ENCODE peak calls at places on chromosome 12, in nine cellular contexts. L is right lobe of liver, C is upper lobe of left lung, V is spleen, F is endothelial cell of umbilical vein, S is stomach, I is adrenal gland, Q is breast epithelium, N is IMR-90. Y is an unnamed sample.

GRCh38 chr12:26279908-26280307 is 84.5 kb downstream of the SSPN start:
- DNase-seq in L (no peak), C (no peak), V (no peak), F (no peak), S (no peak), I (no peak), Q (no peak), N (no peak), Y (no peak)

GRCh38 chr12:76113800-76114757 is 29.6 kb upstream of the NAP1L1 start:
- DNase-seq in L (no peak), C (no peak), V (no peak), F (no peak), S (no peak), I (no peak), Q (no peak), N (peak; percentile 18), Y (no peak)

GRCh38 chr12:89470741-89471504 is 53.7 kb downstream of the GALNT4 start:
- DNase-seq in L (no peak), C (no peak), V (no peak), F (peak; percentile 73), S (no peak), I (no peak), Q (no peak), N (peak; percentile 68), Y (no peak)

GRCh38 chr12:76936562-76937185 is 57.9 kb upstream of the CSRP2 start:
- DNase-seq in L (no peak), C (no peak), V (no peak), F (no peak), S (no peak), I (no peak), Q (no peak), N (no peak), Y (no peak)

GRCh38 chr12:2289525-2289924 is 236.7 kb downstream of the CACNA1C start:
- DNase-seq in L (no peak), C (no peak), V (no peak), F (no peak), S (no peak), I (peak; percentile 46), Q (no peak), N (no peak), Y (no peak)

GRCh38 chr12:45613306-45613705 is 116.2 kb upstream of the ARID2 start:
- DNase-seq in L (no peak), C (no peak), V (no peak), F (no peak), S (no peak), I (no peak), Q (no peak), N (peak; percentile 84), Y (no peak)

GRCh38 chr12:63862187-63863107 is 17.9 kb downstream of the SRGAP1 start:
- DNase-seq in L (peak; percentile 74), C (no peak), V (no peak), F (peak; percentile 19), S (peak; percentile 62), I (peak; percentile 63), Q (peak; percentile 38), N (no peak), Y (no peak)

GRCh38 chr12:46664771-46665287 is 161.0 kb downstream of the SLC38A4 start:
- DNase-seq in L (no peak), C (no peak), V (no peak), F (peak; percentile 91), S (no peak), I (no peak), Q (no peak), N (peak; percentile 96), Y (no peak)

GRCh38 chr12:130783110-130783715 is 55.8 kb downstream of the STX2 start:
- DNase-seq in L (no peak), C (no peak), V (no peak), F (no peak), S (no peak), I (no peak), Q (no peak), N (no peak), Y (no peak)

GRCh38 chr12:130791699-130792098 is 47.4 kb downstream of the STX2 start:
- DNase-seq in L (no peak), C (no peak), V (no peak), F (no peak), S (no peak), I (no peak), Q (no peak), N (no peak), Y (no peak)

GRCh38 chr12:130787041-130787440 is 52.0 kb downstream of the STX2 start:
- DNase-seq in L (no peak), C (peak; percentile 48), V (no peak), F (no peak), S (no peak), I (no peak), Q (no peak), N (no peak), Y (no peak)

GRCh38 chr12:130788515-130788914 is 50.5 kb downstream of the STX2 start:
- DNase-seq in L (no peak), C (peak; percentile 70), V (no peak), F (no peak), S (no peak), I (peak; percentile 36), Q (no peak), N (no peak), Y (no peak)

DNA sequence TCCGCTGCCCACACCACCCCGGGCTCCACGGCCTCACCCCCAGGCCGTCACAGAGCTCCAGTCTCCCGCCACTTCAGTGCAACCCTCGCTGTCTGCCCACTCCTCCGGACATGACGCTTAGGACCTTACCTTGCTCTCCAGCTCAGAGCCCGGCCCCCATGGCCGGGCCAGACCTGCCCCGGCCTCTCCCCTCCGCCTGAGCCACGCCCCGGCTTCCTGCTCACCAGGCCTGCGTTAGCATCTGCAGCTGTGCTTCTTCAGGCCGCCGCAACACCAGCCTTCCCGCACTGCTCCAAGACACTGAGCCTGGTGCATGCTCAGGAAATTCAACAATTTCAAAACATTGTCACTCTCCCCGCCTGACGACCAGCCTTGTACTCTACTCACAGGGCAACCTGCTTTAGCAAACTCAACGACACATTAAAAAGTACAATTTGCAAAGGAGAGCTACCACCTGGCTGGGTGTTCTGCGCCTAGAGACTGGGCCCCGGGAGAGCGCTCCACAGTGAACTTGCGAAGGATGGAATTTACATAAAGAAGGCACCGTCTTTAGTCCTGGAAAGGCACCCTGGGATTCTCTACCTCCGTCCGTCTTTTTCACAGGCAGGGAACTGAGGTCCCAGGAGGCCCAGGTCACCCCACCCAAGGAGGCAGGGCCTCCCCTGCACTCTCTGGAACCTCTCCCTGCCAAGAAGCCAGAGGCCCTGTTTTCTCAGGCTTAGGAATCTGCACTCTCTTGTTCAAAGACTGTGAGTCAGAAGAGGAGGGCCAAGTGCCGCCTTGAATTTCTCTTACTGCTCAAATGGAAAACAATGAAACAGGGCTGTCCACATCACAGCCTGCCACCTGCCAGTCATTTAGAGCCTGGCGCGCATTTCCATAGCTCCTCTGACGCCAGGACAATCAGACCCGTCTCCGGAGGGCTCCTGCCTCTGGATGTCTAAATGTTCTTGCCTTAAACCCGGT is 51.3 kb downstream of the STX2 start:
- DNase-seq in L (no peak), C (peak; percentile 75), V (no peak), F (no peak), S (no peak), I (no peak), Q (no peak), N (peak; percentile 35), Y (no peak)
- H3K4me3 ChIP-seq in L (no peak overlapping the region), C (no peak overlapping the region), V (no peak overlapping the region), F (no peak overlapping the region), S (no peak overlapping the region), I (no peak overlapping the region), Q (no peak overlapping the region), N (no peak overlapping the region), Y (no peak overlapping the region)

DNA sequence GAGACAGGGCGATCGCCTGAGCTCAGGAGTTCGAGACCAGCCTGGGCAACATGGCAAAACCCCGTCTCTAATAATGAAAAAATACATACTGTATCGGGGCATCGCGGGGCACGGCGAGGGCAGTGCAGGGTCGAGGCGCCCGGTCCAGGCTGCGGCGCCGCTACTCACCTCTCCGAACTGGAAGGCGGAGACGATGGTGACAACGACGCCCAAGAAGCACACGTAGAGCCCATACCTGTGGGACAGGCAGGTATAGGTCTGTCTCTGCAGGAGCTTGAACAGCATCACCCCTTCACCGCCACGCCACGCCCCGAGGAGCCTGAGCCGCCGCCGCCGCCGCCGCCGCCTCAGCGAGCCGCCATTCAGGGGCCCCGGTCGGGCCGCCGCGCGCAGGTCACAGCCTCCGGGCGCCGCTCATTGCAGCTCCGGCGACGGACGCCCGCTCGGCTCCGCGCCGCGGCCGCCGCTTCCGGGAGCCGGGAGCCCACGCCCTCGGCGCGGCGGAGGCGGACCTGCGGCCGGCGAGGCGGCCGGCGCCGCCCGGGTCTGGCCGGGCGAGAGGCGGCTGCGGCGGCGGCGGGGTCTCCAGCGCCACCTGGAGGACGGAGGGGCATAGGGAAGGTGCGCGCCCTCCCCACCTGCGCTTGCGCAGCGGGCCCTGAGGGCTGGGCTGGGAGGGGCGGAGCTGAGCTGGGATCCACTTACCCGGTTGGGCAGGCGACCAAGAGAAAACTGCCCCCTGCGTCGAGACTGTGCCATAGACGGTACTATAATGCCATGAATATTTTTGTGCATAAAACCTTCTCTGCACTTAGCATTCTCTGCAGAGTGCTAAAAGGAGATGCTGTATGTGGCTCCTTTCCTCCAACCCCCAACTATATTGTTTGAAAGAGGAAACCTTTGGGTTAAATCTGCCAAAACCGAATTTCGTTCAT is at the start of gene GNPTAB:
- DNase-seq in L (peak; percentile 95), C (peak; percentile 98), V (peak; percentile 99), F (peak; percentile 94), S (peak; percentile 95), I (peak; percentile 97), Q (peak; percentile 80), N (peak; percentile 88), Y (peak; percentile 95)
- TF ChIP-seq POLR2A in L (peak; percentile 69), C (no peak), V (no peak), F (peak; percentile 26), S (no peak), I (peak; percentile 62), Q (no peak), N (peak; percentile 41), Y (no peak)

GRCh38 chr12:21456291-21456780 is 18.9 kb downstream of the PYROXD1 start:
- DNase-seq in L (no peak), C (no peak), V (no peak), F (no peak), S (no peak), I (no peak), Q (no peak), N (no peak), Y (no peak)

GRCh38 chr12:21451529-21451928 is 14.1 kb downstream of the PYROXD1 start:
- DNase-seq in L (no peak), C (no peak), V (no peak), F (peak; percentile 8), S (no peak), I (no peak), Q (no peak), N (peak; percentile 56), Y (no peak)

DNA sequence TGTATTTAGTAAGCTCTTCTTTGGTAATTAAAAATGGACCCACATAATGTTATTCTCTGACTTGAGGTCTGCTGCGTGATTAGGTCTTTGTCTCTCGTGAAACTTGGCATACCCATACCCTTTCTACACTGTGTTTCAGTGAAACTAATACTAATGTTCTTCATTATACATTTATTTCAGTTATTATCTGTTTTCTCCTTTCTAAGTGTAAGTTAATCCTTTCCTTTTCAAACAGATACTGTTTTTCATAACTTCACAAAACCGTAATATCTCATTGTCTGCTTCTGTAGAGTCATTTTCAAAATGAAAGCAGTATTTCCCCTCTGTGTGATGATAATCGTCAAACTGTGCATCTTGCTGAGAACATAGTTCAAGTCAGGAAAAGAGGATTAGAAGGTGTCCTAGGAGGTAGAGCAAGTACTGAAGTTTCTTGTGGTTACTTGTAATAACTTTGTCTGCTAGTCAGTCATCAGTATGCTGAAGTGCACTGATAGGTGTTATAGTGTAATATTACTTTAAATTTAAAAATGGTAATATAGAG is 15.9 kb downstream of the PYROXD1 start:
- DNase-seq in L (no peak), C (no peak), V (no peak), F (no peak), S (no peak), I (no peak), Q (no peak), N (no peak), Y (no peak)
- H3K4me3 ChIP-seq in L (no peak overlapping the region), C (no peak overlapping the region), V (no peak overlapping the region), F (no peak overlapping the region), S (no peak overlapping the region), I (no peak overlapping the region), Q (no peak overlapping the region), N (no peak overlapping the region), Y (no peak overlapping the region)

DNA sequence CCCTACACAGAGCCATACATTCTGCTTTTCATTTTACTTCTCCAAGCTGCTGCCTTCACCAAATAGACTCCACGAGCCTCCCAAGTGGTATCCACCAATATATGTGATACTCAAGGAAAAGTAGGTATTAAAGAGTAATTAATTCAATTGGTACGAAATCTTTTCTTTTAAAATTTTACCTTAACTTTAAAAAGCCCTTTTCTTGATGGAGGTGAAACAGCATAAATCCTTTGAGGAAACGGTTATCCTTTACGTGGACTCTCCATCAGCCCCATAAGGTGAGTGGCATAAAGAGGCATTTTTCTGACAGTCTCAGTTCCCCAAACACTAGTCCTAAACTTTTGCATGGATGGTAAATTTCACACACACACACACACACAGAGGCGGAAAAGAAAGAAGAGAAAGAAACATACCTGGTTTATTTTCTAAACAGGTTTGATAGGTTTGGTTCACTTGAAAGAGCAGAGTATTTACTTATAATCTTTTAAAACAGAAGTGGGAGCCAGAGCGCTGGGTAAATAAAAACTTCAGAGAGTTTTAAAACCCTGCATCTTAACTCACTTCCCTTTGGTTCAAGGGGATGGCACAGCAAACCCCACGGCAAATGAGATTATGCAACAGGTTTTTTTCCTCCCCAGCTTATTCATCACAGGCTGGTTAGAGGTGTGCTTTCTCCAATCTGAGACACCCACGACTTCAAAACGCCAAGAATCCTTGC is 1.9 kb downstream of the DUSP16 start:
- DNase-seq in L (no peak), C (no peak), V (no peak), F (peak; percentile 74), S (peak; percentile 74), I (peak; percentile 76), Q (peak; percentile 72), N (peak; percentile 69), Y (no peak)
- TF ChIP-seq POLR2A in L (peak; percentile 88), C (no peak), V (peak; percentile 33), F (no peak), S (no peak), I (peak; percentile 63), Q (peak; percentile 83), N (no peak), Y (peak; percentile 77)